ENCODE peak calls at places on chromosomes 16 and 17, in ten cellular contexts. One of them, this sample, is unnamed.

GRCh38 chr16:73610605-73611177 is 562.8 kb upstream of the ZFHX3 start:
- DNase-seq in tibial artery: no peak
- DNase-seq in Peyer's patch: no peak
- DNase-seq in cardiac muscle cell: no peak
- DNase-seq in mucosa of descending colon: no peak
- DNase-seq in MM.1S: no peak
- DNase-seq in AG04450: no peak
- DNase-seq in dorsolateral prefrontal cortex: no peak
- DNase-seq in neural progenitor cell: peak
- DNase-seq in heart right ventricle: no peak
- DNase-seq in this sample: no peak

GRCh38 chr17:57881783-57882291 is 32.0 kb upstream of the MRPS23 start:
- DNase-seq in tibial artery: no peak
- DNase-seq in Peyer's patch: no peak
- DNase-seq in cardiac muscle cell: no peak
- DNase-seq in mucosa of descending colon: peak
- DNase-seq in MM.1S: no peak
- DNase-seq in AG04450: no peak
- DNase-seq in dorsolateral prefrontal cortex: no peak
- DNase-seq in neural progenitor cell: no peak
- DNase-seq in heart right ventricle: no peak
- DNase-seq in this sample: no peak

GRCh38 chr17:43416998-43417891 is 18.5 kb downstream of the ARL4D start:
- DNase-seq in tibial artery: peak
- DNase-seq in Peyer's patch: peak
- DNase-seq in cardiac muscle cell: peak
- DNase-seq in mucosa of descending colon: peak
- DNase-seq in MM.1S: no peak
- DNase-seq in AG04450: no peak
- DNase-seq in dorsolateral prefrontal cortex: peak
- DNase-seq in neural progenitor cell: no peak
- DNase-seq in heart right ventricle: peak
- DNase-seq in this sample: no peak

GRCh38 chr17:68172461-68172954 is 75.3 kb upstream of the AMZ2 start:
- DNase-seq in tibial artery: peak
- DNase-seq in Peyer's patch: peak
- DNase-seq in cardiac muscle cell: peak
- DNase-seq in mucosa of descending colon: peak
- DNase-seq in MM.1S: peak
- DNase-seq in AG04450: no peak
- DNase-seq in dorsolateral prefrontal cortex: peak
- DNase-seq in neural progenitor cell: peak
- DNase-seq in heart right ventricle: peak
- DNase-seq in this sample: peak

GRCh38 chr16:85420501-85421337 is 192.4 kb upstream of the GSE1 start:
- DNase-seq in tibial artery: peak
- DNase-seq in Peyer's patch: peak
- DNase-seq in cardiac muscle cell: peak
- DNase-seq in mucosa of descending colon: peak
- DNase-seq in MM.1S: peak
- DNase-seq in AG04450: no peak
- DNase-seq in dorsolateral prefrontal cortex: peak
- DNase-seq in neural progenitor cell: peak
- DNase-seq in heart right ventricle: peak
- DNase-seq in this sample: peak

GRCh38 chr16:76318565-76318964 is 41.4 kb downstream of the CNTNAP4 start:
- DNase-seq in tibial artery: no peak
- DNase-seq in Peyer's patch: no peak
- DNase-seq in cardiac muscle cell: no peak
- DNase-seq in mucosa of descending colon: no peak
- DNase-seq in MM.1S: no peak
- DNase-seq in AG04450: no peak
- DNase-seq in dorsolateral prefrontal cortex: no peak
- DNase-seq in neural progenitor cell: no peak
- DNase-seq in heart right ventricle: no peak
- DNase-seq in this sample: no peak

GRCh38 chr16:73997340-73997711 is 299.3 kb upstream of the PSMD7 start:
- DNase-seq in tibial artery: no peak
- DNase-seq in Peyer's patch: no peak
- DNase-seq in cardiac muscle cell: no peak
- DNase-seq in mucosa of descending colon: no peak
- DNase-seq in MM.1S: no peak
- DNase-seq in AG04450: no peak
- DNase-seq in dorsolateral prefrontal cortex: no peak
- DNase-seq in neural progenitor cell: no peak
- DNase-seq in heart right ventricle: no peak
- DNase-seq in this sample: no peak

GRCh38 chr16:89312194-89312593 is 94.7 kb downstream of the ZNF778 start:
- DNase-seq in tibial artery: no peak
- DNase-seq in Peyer's patch: peak
- DNase-seq in cardiac muscle cell: no peak
- DNase-seq in mucosa of descending colon: no peak
- DNase-seq in MM.1S: no peak
- DNase-seq in AG04450: no peak
- DNase-seq in dorsolateral prefrontal cortex: no peak
- DNase-seq in neural progenitor cell: no peak
- DNase-seq in heart right ventricle: no peak
- DNase-seq in this sample: no peak

GRCh38 chr17:7483238-7484066 is 714 bp upstream of the POLR2A start:
- DNase-seq in tibial artery: peak
- DNase-seq in Peyer's patch: peak
- DNase-seq in cardiac muscle cell: peak
- DNase-seq in mucosa of descending colon: peak
- DNase-seq in MM.1S: peak
- DNase-seq in AG04450: peak
- DNase-seq in dorsolateral prefrontal cortex: peak
- DNase-seq in neural progenitor cell: peak
- DNase-seq in heart right ventricle: peak
- DNase-seq in this sample: peak

GRCh38 chr17:7484964-7485377 is 805 bp downstream of the POLR2A start:
- DNase-seq in tibial artery: no peak
- DNase-seq in Peyer's patch: no peak
- DNase-seq in cardiac muscle cell: no peak
- DNase-seq in mucosa of descending colon: no peak
- DNase-seq in MM.1S: no peak
- DNase-seq in AG04450: no peak
- DNase-seq in dorsolateral prefrontal cortex: no peak
- DNase-seq in neural progenitor cell: no peak
- DNase-seq in heart right ventricle: no peak
- DNase-seq in this sample: no peak

GRCh38 chr17:7479389-7480192 is at the start of gene ZBTB4:
- DNase-seq in tibial artery: peak
- DNase-seq in Peyer's patch: peak
- DNase-seq in cardiac muscle cell: peak
- DNase-seq in mucosa of descending colon: peak
- DNase-seq in MM.1S: peak
- DNase-seq in AG04450: no peak
- DNase-seq in dorsolateral prefrontal cortex: peak
- DNase-seq in neural progenitor cell: peak
- DNase-seq in heart right ventricle: peak
- DNase-seq in this sample: peak

GRCh38 chr17:7486181-7486580 is 2.0 kb downstream of the POLR2A start:
- DNase-seq in tibial artery: no peak
- DNase-seq in Peyer's patch: no peak
- DNase-seq in cardiac muscle cell: no peak
- DNase-seq in mucosa of descending colon: no peak
- DNase-seq in MM.1S: no peak
- DNase-seq in AG04450: no peak
- DNase-seq in dorsolateral prefrontal cortex: no peak
- DNase-seq in neural progenitor cell: peak
- DNase-seq in heart right ventricle: no peak
- DNase-seq in this sample: peak

DNA sequence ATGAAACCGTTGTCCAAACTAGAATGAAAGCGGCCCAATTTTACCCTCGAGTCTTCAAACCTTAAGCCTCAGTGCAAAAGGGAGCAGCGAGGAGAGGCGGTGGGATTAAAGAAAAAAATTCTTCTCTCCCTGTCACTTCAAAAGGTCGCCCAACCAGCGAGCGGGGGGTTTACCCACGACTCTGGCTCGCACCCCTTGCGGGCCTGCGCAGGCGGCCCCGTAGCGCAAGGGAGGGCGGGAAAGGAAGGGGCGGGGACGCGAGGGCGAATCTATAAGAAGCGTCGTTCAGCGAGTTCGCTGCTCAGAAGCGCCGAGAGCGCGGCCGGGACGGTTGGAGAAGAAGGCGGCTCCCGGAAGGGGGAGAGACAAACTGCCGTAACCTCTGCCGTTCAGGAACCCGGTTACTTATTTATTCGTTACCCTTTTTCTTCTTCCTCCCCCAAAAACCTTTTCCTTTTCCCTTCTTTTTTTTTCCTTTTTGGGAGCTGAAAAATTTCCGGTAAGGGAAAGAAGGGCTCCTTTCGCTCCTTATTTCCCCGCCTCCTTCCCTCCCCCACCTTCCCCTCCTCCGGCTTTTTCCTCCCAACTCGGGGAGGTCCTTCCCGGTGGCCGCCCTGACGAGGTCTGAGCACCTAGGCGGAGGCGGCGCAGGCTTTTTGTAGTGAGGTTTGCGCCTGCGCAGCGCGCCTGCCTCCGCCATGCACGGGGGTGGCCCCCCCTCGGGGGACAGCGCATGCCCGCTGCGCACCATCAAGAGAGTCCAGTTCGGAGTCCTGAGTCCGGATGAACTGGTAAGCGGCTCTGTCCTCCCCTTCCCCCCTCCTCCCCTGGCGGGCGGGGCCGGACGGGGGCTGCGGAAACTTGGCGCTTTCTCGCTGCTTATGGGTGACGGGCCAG is at the start of gene POLR2A:
- DNase-seq in tibial artery: peak
- DNase-seq in Peyer's patch: peak
- DNase-seq in cardiac muscle cell: peak
- DNase-seq in mucosa of descending colon: peak
- DNase-seq in MM.1S: peak
- DNase-seq in AG04450: peak
- DNase-seq in dorsolateral prefrontal cortex: peak
- DNase-seq in neural progenitor cell: peak
- DNase-seq in heart right ventricle: peak
- DNase-seq in this sample: peak
- TF ChIP-seq CTCF in tibial artery: peak
- TF ChIP-seq CTCF in Peyer's patch: no peak
- TF ChIP-seq CTCF in cardiac muscle cell: no peak
- TF ChIP-seq CTCF in mucosa of descending colon: no peak
- TF ChIP-seq CTCF in MM.1S: no peak
- TF ChIP-seq CTCF in AG04450: no peak
- TF ChIP-seq CTCF in dorsolateral prefrontal cortex: peak
- TF ChIP-seq CTCF in neural progenitor cell: no peak
- TF ChIP-seq CTCF in heart right ventricle: no peak
- TF ChIP-seq CTCF in this sample: no peak

GRCh38 chr17:81858967-81859905 is 1.1 kb downstream of the P4HB start:
- DNase-seq in tibial artery: no peak
- DNase-seq in Peyer's patch: no peak
- DNase-seq in cardiac muscle cell: no peak
- DNase-seq in mucosa of descending colon: no peak
- DNase-seq in MM.1S: peak
- DNase-seq in AG04450: no peak
- DNase-seq in dorsolateral prefrontal cortex: no peak
- DNase-seq in neural progenitor cell: no peak
- DNase-seq in heart right ventricle: no peak
- DNase-seq in this sample: no peak

GRCh38 chr17:81854974-81855774 is 5.2 kb downstream of the P4HB start:
- DNase-seq in tibial artery: no peak
- DNase-seq in Peyer's patch: no peak
- DNase-seq in cardiac muscle cell: no peak
- DNase-seq in mucosa of descending colon: no peak
- DNase-seq in MM.1S: peak
- DNase-seq in AG04450: no peak
- DNase-seq in dorsolateral prefrontal cortex: no peak
- DNase-seq in neural progenitor cell: no peak
- DNase-seq in heart right ventricle: no peak
- DNase-seq in this sample: peak

GRCh38 chr17:81860756-81861568 is 627 bp upstream of the P4HB start:
- DNase-seq in tibial artery: peak
- DNase-seq in Peyer's patch: peak
- DNase-seq in cardiac muscle cell: peak
- DNase-seq in mucosa of descending colon: peak
- DNase-seq in MM.1S: peak
- DNase-seq in AG04450: peak
- DNase-seq in dorsolateral prefrontal cortex: peak
- DNase-seq in neural progenitor cell: peak
- DNase-seq in heart right ventricle: peak
- DNase-seq in this sample: peak

GRCh38 chr17:81859906-81860755 is at the start of gene P4HB:
- DNase-seq in tibial artery: peak
- DNase-seq in Peyer's patch: no peak
- DNase-seq in cardiac muscle cell: no peak
- DNase-seq in mucosa of descending colon: peak
- DNase-seq in MM.1S: no peak
- DNase-seq in AG04450: no peak
- DNase-seq in dorsolateral prefrontal cortex: no peak
- DNase-seq in neural progenitor cell: no peak
- DNase-seq in heart right ventricle: no peak
- DNase-seq in this sample: peak

GRCh38 chr17:81858170-81858966 is 2.0 kb downstream of the P4HB start:
- DNase-seq in tibial artery: no peak
- DNase-seq in Peyer's patch: no peak
- DNase-seq in cardiac muscle cell: no peak
- DNase-seq in mucosa of descending colon: no peak
- DNase-seq in MM.1S: peak
- DNase-seq in AG04450: no peak
- DNase-seq in dorsolateral prefrontal cortex: no peak
- DNase-seq in neural progenitor cell: no peak
- DNase-seq in heart right ventricle: no peak
- DNase-seq in this sample: no peak
- H3K4me3 ChIP-seq in tibial artery: peak
- H3K4me3 ChIP-seq in Peyer's patch: peak
- H3K4me3 ChIP-seq in cardiac muscle cell: no peak
- H3K4me3 ChIP-seq in mucosa of descending colon: no peak
- H3K4me3 ChIP-seq in MM.1S: peak
- H3K4me3 ChIP-seq in AG04450: peak
- H3K4me3 ChIP-seq in dorsolateral prefrontal cortex: no peak
- H3K4me3 ChIP-seq in neural progenitor cell: no peak
- H3K4me3 ChIP-seq in heart right ventricle: peak
- H3K4me3 ChIP-seq in this sample: peak

GRCh38 chr17:77851921-77852320 is 106.6 kb upstream of the TNRC6C start:
- DNase-seq in tibial artery: no peak
- DNase-seq in Peyer's patch: no peak
- DNase-seq in cardiac muscle cell: no peak
- DNase-seq in mucosa of descending colon: no peak
- DNase-seq in MM.1S: no peak
- DNase-seq in AG04450: no peak
- DNase-seq in dorsolateral prefrontal cortex: no peak
- DNase-seq in neural progenitor cell: no peak
- DNase-seq in heart right ventricle: no peak
- DNase-seq in this sample: no peak

GRCh38 chr17:77852666-77853207 is 105.8 kb upstream of the TNRC6C start:
- DNase-seq in tibial artery: no peak
- DNase-seq in Peyer's patch: no peak
- DNase-seq in cardiac muscle cell: no peak
- DNase-seq in mucosa of descending colon: no peak
- DNase-seq in MM.1S: no peak
- DNase-seq in AG04450: no peak
- DNase-seq in dorsolateral prefrontal cortex: no peak
- DNase-seq in neural progenitor cell: no peak
- DNase-seq in heart right ventricle: no peak
- DNase-seq in this sample: no peak

GRCh38 chr17:77854759-77855745 is 103.5 kb upstream of the TNRC6C start:
- DNase-seq in tibial artery: no peak
- DNase-seq in Peyer's patch: no peak
- DNase-seq in cardiac muscle cell: no peak
- DNase-seq in mucosa of descending colon: no peak
- DNase-seq in MM.1S: no peak
- DNase-seq in AG04450: no peak
- DNase-seq in dorsolateral prefrontal cortex: no peak
- DNase-seq in neural progenitor cell: no peak
- DNase-seq in heart right ventricle: no peak
- DNase-seq in this sample: no peak

GRCh38 chr17:77853208-77853977 is 105.1 kb upstream of the TNRC6C start:
- DNase-seq in tibial artery: no peak
- DNase-seq in Peyer's patch: no peak
- DNase-seq in cardiac muscle cell: no peak
- DNase-seq in mucosa of descending colon: no peak
- DNase-seq in MM.1S: no peak
- DNase-seq in AG04450: no peak
- DNase-seq in dorsolateral prefrontal cortex: no peak
- DNase-seq in neural progenitor cell: no peak
- DNase-seq in heart right ventricle: no peak
- DNase-seq in this sample: no peak

DNA sequence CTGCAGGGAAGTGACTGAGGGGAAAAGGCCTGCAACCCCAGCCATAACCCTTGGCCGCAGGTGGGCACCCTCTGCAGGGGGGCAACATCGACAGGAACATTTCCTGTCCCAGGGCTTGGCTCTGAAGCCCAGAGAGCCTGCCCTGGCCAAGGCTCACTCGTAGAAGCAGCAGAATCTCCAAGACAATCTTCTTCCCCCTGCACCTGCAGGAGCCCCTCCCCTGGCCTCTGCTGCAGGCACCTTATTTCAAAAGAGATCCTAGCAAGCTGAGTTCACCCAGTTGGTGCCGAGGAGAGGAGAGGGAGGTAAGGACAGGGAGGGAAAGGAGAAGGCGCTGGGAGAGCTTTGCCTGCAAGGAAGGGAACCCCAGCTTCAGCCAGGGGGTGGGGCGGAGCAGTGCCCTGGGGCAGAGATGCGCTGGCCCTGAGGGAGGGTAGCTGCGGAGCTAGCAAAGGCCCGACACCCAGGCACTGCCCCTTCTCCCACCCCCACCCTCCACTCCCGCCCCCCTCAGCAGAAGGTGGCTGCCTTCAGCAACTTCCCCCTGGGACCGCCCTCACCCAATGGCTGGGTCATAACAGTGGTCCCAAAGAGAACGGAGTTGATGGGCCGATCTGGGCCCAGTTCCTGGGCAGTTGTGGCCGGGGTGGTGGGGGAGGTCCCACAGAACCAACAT is 104.3 kb upstream of the TNRC6C start:
- DNase-seq in tibial artery: no peak
- DNase-seq in Peyer's patch: no peak
- DNase-seq in cardiac muscle cell: no peak
- DNase-seq in mucosa of descending colon: no peak
- DNase-seq in MM.1S: no peak
- DNase-seq in AG04450: no peak
- DNase-seq in dorsolateral prefrontal cortex: no peak
- DNase-seq in neural progenitor cell: no peak
- DNase-seq in heart right ventricle: no peak
- DNase-seq in this sample: no peak
- TF ChIP-seq CTCF in tibial artery: no peak
- TF ChIP-seq CTCF in Peyer's patch: no peak
- TF ChIP-seq CTCF in cardiac muscle cell: no peak
- TF ChIP-seq CTCF in mucosa of descending colon: no peak
- TF ChIP-seq CTCF in MM.1S: no peak
- TF ChIP-seq CTCF in AG04450: no peak
- TF ChIP-seq CTCF in dorsolateral prefrontal cortex: no peak
- TF ChIP-seq CTCF in neural progenitor cell: no peak
- TF ChIP-seq CTCF in heart right ventricle: no peak
- TF ChIP-seq CTCF in this sample: no peak

GRCh38 chr16:56988161-56988947 is 1.0 kb upstream of the NLRC5 start:
- DNase-seq in tibial artery: no peak
- DNase-seq in Peyer's patch: peak
- DNase-seq in cardiac muscle cell: no peak
- DNase-seq in mucosa of descending colon: no peak
- DNase-seq in MM.1S: no peak
- DNase-seq in AG04450: no peak
- DNase-seq in dorsolateral prefrontal cortex: no peak
- DNase-seq in neural progenitor cell: no peak
- DNase-seq in heart right ventricle: no peak
- DNase-seq in this sample: no peak
- H3K4me3 ChIP-seq in tibial artery: peak
- H3K4me3 ChIP-seq in Peyer's patch: peak
- H3K4me3 ChIP-seq in cardiac muscle cell: no peak
- H3K4me3 ChIP-seq in mucosa of descending colon: no peak
- H3K4me3 ChIP-seq in MM.1S: no peak
- H3K4me3 ChIP-seq in AG04450: peak
- H3K4me3 ChIP-seq in dorsolateral prefrontal cortex: peak
- H3K4me3 ChIP-seq in neural progenitor cell: peak
- H3K4me3 ChIP-seq in heart right ventricle: peak
- H3K4me3 ChIP-seq in this sample: peak

This sample was measured in GM12865.